ENCODE peak calls at places on chromosomes 7 and 10, in eight cellular contexts. One of them, this sample, is unnamed. For H3K4me1, the result is how much of the 10 kb centered on the place peaks cover.

GRCh38 chr7:112257073-112257472 is 50.6 kb downstream of the ZNF277 start:
- DNase-seq in right atrium auricular region: no peak
- DNase-seq in stomach: no peak
- DNase-seq in heart right ventricle: no peak
- DNase-seq in A549: no peak
- DNase-seq in neural progenitor cell: no peak
- DNase-seq in GM23338: no peak
- DNase-seq in H9: no peak
- DNase-seq in this sample: no peak

GRCh38 chr7:121803041-121803440 is 69.9 kb upstream of the PTPRZ1 start:
- DNase-seq in right atrium auricular region: no peak
- DNase-seq in stomach: no peak
- DNase-seq in heart right ventricle: no peak
- DNase-seq in A549: no peak
- DNase-seq in neural progenitor cell: no peak
- DNase-seq in GM23338: no peak
- DNase-seq in H9: no peak
- DNase-seq in this sample: no peak

GRCh38 chr10:49512121-49512809 is 26.7 kb downstream of the ERCC6 start:
- DNase-seq in right atrium auricular region: no peak
- DNase-seq in stomach: no peak
- DNase-seq in heart right ventricle: no peak
- DNase-seq in A549: peak
- DNase-seq in neural progenitor cell: peak
- DNase-seq in GM23338: peak
- DNase-seq in H9: no peak
- DNase-seq in this sample: no peak

GRCh38 chr7:121167971-121168370 is 160.8 kb upstream of the WNT16 start:
- DNase-seq in right atrium auricular region: no peak
- DNase-seq in stomach: no peak
- DNase-seq in heart right ventricle: no peak
- DNase-seq in A549: no peak
- DNase-seq in neural progenitor cell: no peak
- DNase-seq in GM23338: no peak
- DNase-seq in H9: no peak
- DNase-seq in this sample: no peak

GRCh38 chr7:10221084-10221483 is 752.6 kb upstream of the PHF14 start:
- DNase-seq in right atrium auricular region: no peak
- DNase-seq in stomach: no peak
- DNase-seq in heart right ventricle: no peak
- DNase-seq in A549: no peak
- DNase-seq in neural progenitor cell: no peak
- DNase-seq in GM23338: no peak
- DNase-seq in H9: no peak
- DNase-seq in this sample: no peak

GRCh38 chr10:131928248-131929095 is 27.7 kb downstream of the PPP2R2D start:
- DNase-seq in right atrium auricular region: no peak
- DNase-seq in stomach: peak
- DNase-seq in heart right ventricle: peak
- DNase-seq in A549: no peak
- DNase-seq in neural progenitor cell: no peak
- DNase-seq in GM23338: no peak
- DNase-seq in H9: no peak
- DNase-seq in this sample: no peak

GRCh38 chr10:21531164-21531563 is 2.9 kb upstream of the MLLT10 start:
- DNase-seq in right atrium auricular region: no peak
- DNase-seq in stomach: no peak
- DNase-seq in heart right ventricle: no peak
- DNase-seq in A549: peak
- DNase-seq in neural progenitor cell: no peak
- DNase-seq in GM23338: no peak
- DNase-seq in H9: no peak
- DNase-seq in this sample: no peak

GRCh38 chr7:23471090-23471859 is 984 bp upstream of the IGF2BP3 start:
- DNase-seq in right atrium auricular region: no peak
- DNase-seq in stomach: no peak
- DNase-seq in heart right ventricle: no peak
- DNase-seq in A549: peak
- DNase-seq in neural progenitor cell: peak
- DNase-seq in GM23338: peak
- DNase-seq in H9: peak
- DNase-seq in this sample: no peak

GRCh38 chr7:3880221-3880935 is 579.3 kb downstream of the SDK1 start:
- DNase-seq in right atrium auricular region: no peak
- DNase-seq in stomach: no peak
- DNase-seq in heart right ventricle: no peak
- DNase-seq in A549: no peak
- DNase-seq in neural progenitor cell: no peak
- DNase-seq in GM23338: peak
- DNase-seq in H9: no peak
- DNase-seq in this sample: no peak

GRCh38 chr10:60427148-60427547 is 37.5 kb upstream of the ANK3 start:
- DNase-seq in right atrium auricular region: no peak
- DNase-seq in stomach: no peak
- DNase-seq in heart right ventricle: no peak
- DNase-seq in A549: no peak
- DNase-seq in neural progenitor cell: no peak
- DNase-seq in GM23338: no peak
- DNase-seq in H9: no peak
- DNase-seq in this sample: no peak

GRCh38 chr7:139620676-139621344 is 97.3 kb downstream of the CLEC2L start:
- DNase-seq in right atrium auricular region: no peak
- DNase-seq in stomach: peak
- DNase-seq in heart right ventricle: no peak
- DNase-seq in A549: peak
- DNase-seq in neural progenitor cell: peak
- DNase-seq in GM23338: peak
- DNase-seq in H9: peak
- DNase-seq in this sample: no peak

GRCh38 chr10:88459523-88459922 is 123.6 kb downstream of the RNLS start:
- DNase-seq in right atrium auricular region: no peak
- DNase-seq in stomach: no peak
- DNase-seq in heart right ventricle: no peak
- DNase-seq in A549: no peak
- DNase-seq in neural progenitor cell: no peak
- DNase-seq in GM23338: no peak
- DNase-seq in H9: no peak
- DNase-seq in this sample: no peak

DNA sequence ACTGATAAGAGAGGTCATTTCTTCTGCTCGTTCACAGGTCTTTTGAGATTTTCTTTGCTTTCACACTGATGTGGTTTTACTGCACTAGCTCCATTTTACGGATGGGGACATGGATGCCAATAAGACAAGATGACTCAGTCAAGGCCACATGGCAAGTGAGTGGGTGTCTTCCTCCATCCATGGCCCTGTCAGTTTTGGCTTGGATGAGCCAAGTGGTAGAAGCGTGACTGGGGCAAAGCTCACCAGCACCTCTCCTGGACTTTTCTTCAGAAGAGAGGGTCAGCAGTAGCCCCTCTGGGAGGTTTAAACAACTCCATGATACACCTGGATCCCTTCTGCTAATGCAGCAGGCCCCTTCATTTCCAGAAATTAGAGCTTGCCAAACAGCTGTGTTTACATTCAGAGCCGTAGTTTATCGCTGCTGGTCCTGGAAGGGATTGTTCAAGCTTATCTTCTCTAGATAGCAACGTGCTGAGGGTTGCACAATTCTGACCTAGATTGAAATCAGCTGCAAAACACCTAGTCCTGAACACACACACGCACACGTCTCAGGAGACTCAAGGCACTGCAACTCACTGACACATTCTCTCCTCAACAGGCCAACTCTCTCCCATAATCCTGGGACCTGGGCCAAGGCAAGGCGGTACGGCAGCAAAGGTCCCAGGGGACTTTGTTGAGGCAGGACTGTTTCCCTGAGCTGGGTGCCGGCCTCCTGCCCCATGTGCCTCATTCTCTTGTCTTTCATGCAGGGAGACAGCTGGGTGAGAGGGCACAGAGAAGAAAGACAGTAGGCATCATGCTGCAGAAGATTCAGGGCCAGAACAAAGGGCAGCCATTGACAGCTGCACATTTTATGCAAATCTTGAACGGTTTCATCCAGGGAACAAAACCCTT is 14.2 kb upstream of the PDCD4 start:
- DNase-seq in right atrium auricular region: peak
- DNase-seq in stomach: peak
- DNase-seq in heart right ventricle: no peak
- DNase-seq in A549: no peak
- DNase-seq in neural progenitor cell: no peak
- DNase-seq in GM23338: no peak
- DNase-seq in H9: no peak
- DNase-seq in this sample: no peak
- H3K4me1 ChIP-seq in right atrium auricular region: under half
- H3K4me1 ChIP-seq in stomach: half or more
- H3K4me1 ChIP-seq in heart right ventricle: under half
- H3K4me1 ChIP-seq in A549: under half
- H3K4me1 ChIP-seq in neural progenitor cell: under half
- H3K4me1 ChIP-seq in GM23338: under half
- H3K4me1 ChIP-seq in H9: under half
- H3K4me1 ChIP-seq in this sample: under half

GRCh38 chr7:35804571-35804970 is 3.7 kb downstream of the SEPTIN7 start:
- DNase-seq in right atrium auricular region: no peak
- DNase-seq in stomach: no peak
- DNase-seq in heart right ventricle: no peak
- DNase-seq in A549: no peak
- DNase-seq in neural progenitor cell: no peak
- DNase-seq in GM23338: no peak
- DNase-seq in H9: no peak
- DNase-seq in this sample: no peak
- H3K4me1 ChIP-seq in right atrium auricular region: under half
- H3K4me1 ChIP-seq in stomach: half or more
- H3K4me1 ChIP-seq in heart right ventricle: under half
- H3K4me1 ChIP-seq in A549: under half
- H3K4me1 ChIP-seq in neural progenitor cell: under half
- H3K4me1 ChIP-seq in GM23338: under half
- H3K4me1 ChIP-seq in H9: under half
- H3K4me1 ChIP-seq in this sample: under half

DNA sequence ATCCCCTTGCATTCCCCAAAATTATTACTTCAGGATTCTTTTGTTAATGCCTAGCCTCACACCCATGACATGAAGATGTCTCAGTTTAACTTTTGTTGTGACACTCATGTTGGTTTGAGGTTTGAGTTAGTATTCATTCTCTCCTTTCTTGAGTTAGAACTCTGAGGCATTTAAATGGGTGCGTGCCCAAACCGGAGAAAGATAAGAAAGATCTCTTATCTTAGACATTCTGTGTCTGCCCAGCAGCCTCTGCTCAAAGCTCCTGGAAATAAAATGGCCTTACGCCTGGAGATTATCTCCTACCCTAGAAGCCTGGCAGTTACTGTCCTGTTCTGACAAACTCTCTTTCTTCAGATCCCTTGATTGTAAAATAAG is 26.3 kb downstream of the WBP1L start:
- DNase-seq in right atrium auricular region: no peak
- DNase-seq in stomach: no peak
- DNase-seq in heart right ventricle: no peak
- DNase-seq in A549: no peak
- DNase-seq in neural progenitor cell: no peak
- DNase-seq in GM23338: no peak
- DNase-seq in H9: no peak
- DNase-seq in this sample: no peak
- H3K4me1 ChIP-seq in right atrium auricular region: under half
- H3K4me1 ChIP-seq in stomach: half or more
- H3K4me1 ChIP-seq in heart right ventricle: under half
- H3K4me1 ChIP-seq in A549: under half
- H3K4me1 ChIP-seq in neural progenitor cell: under half
- H3K4me1 ChIP-seq in GM23338: under half
- H3K4me1 ChIP-seq in H9: under half
- H3K4me1 ChIP-seq in this sample: under half

GRCh38 chr10:67011480-67011879 is 85.6 kb downstream of the LRRTM3 start:
- DNase-seq in right atrium auricular region: no peak
- DNase-seq in stomach: no peak
- DNase-seq in heart right ventricle: no peak
- DNase-seq in A549: no peak
- DNase-seq in neural progenitor cell: no peak
- DNase-seq in GM23338: no peak
- DNase-seq in H9: no peak
- DNase-seq in this sample: no peak

GRCh38 chr10:67004690-67005089 is 78.9 kb downstream of the LRRTM3 start:
- DNase-seq in right atrium auricular region: no peak
- DNase-seq in stomach: no peak
- DNase-seq in heart right ventricle: no peak
- DNase-seq in A549: no peak
- DNase-seq in neural progenitor cell: no peak
- DNase-seq in GM23338: no peak
- DNase-seq in H9: no peak
- DNase-seq in this sample: no peak

GRCh38 chr10:67011981-67012380 is 86.1 kb downstream of the LRRTM3 start:
- DNase-seq in right atrium auricular region: no peak
- DNase-seq in stomach: no peak
- DNase-seq in heart right ventricle: no peak
- DNase-seq in A549: no peak
- DNase-seq in neural progenitor cell: no peak
- DNase-seq in GM23338: no peak
- DNase-seq in H9: no peak
- DNase-seq in this sample: no peak

DNA sequence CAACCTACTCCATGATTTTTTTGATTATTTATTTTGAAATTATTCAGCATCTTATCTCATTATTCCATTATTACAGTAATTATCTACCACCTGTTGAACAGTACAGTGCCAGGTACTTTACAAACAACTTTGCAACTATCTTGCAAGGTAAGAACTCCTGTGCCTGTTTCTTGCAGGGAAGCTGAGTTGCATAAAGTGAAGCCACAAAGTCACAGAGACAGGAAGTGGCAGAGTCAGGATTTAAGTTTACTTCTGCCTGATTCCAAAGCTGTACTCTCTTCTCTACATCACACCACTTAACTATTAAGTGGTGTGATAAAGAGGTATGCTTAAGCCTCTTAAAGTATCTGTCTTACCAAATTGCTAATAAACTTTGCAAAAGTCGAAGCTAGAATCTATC is 80.1 kb downstream of the LRRTM3 start:
- DNase-seq in right atrium auricular region: no peak
- DNase-seq in stomach: no peak
- DNase-seq in heart right ventricle: no peak
- DNase-seq in A549: no peak
- DNase-seq in neural progenitor cell: no peak
- DNase-seq in GM23338: no peak
- DNase-seq in H9: no peak
- DNase-seq in this sample: no peak
- H3K4me1 ChIP-seq in right atrium auricular region: under half
- H3K4me1 ChIP-seq in stomach: under half
- H3K4me1 ChIP-seq in heart right ventricle: under half
- H3K4me1 ChIP-seq in A549: under half
- H3K4me1 ChIP-seq in neural progenitor cell: under half
- H3K4me1 ChIP-seq in GM23338: under half
- H3K4me1 ChIP-seq in H9: under half
- H3K4me1 ChIP-seq in this sample: under half